ENCODE peak calls at places on chromosomes 1 and 21, in eight cellular contexts. B, I, U, S, N, W, G and Q are unnamed samples.

GRCh38 chr1:117664314-117664713 is 58.5 kb downstream of the TENT5C start:
- DNase-seq in N (peak), S (no peak), I (no peak), W (no peak), G (no peak), B (peak), U (no peak), Q (no peak)

GRCh38 chr1:180040034-180040433 is 85.4 kb downstream of the CEP350 start:
- DNase-seq in G (no peak), N (no peak), U (peak), I (no peak), S (no peak), W (no peak), B (no peak), Q (peak)

GRCh38 chr1:115679141-115679611 is 37.4 kb downstream of the VANGL1 start:
- DNase-seq in W (peak), B (no peak), G (no peak), S (no peak), U (peak), I (peak), N (no peak), Q (peak)

GRCh38 chr1:53084589-53084971 is 22.6 kb downstream of the PODN start:
- DNase-seq in S (no peak), U (no peak), G (no peak), W (peak), I (no peak), B (no peak), N (no peak), Q (no peak)

GRCh38 chr21:46264690-46265144 is 20.7 kb downstream of the MCM3AP start:
- DNase-seq in N (no peak), W (no peak), U (no peak), G (no peak), I (no peak), S (no peak), B (no peak), Q (no peak)

GRCh38 chr1:227437495-227438008 is 119.3 kb upstream of the CDC42BPA start:
- DNase-seq in I (no peak), U (peak), B (no peak), W (peak), S (no peak), G (no peak), N (no peak), Q (peak)

GRCh38 chr1:203081465-203082355 is 4.1 kb downstream of the MYOG start:
- DNase-seq in B (no peak), N (peak), U (no peak), G (no peak), I (no peak), W (no peak), S (no peak), Q (no peak)

GRCh38 chr21:31354604-31355443 is 10.8 kb upstream of the TIAM1 start:
- DNase-seq in S (peak), U (peak), I (no peak), B (peak), G (no peak), W (peak), N (peak), Q (peak)

GRCh38 chr21:27564684-27565280 is 597.9 kb upstream of the ADAMTS5 start:
- DNase-seq in B (no peak), U (peak), I (peak), G (no peak), W (peak), N (no peak), S (no peak), Q (peak)

GRCh38 chr1:12296623-12297022 is 66.8 kb downstream of the VPS13D start:
- DNase-seq in N (no peak), B (no peak), I (no peak), G (no peak), U (peak), W (peak), S (no peak), Q (peak)

GRCh38 chr21:42959754-42960153 is 14.6 kb upstream of the PKNOX1 start:
- DNase-seq in B (no peak), I (no peak), G (no peak), U (no peak), N (no peak), W (no peak), S (no peak), Q (no peak)

GRCh38 chr1:204230211-204230610 is 16.4 kb upstream of the GOLT1A start:
- DNase-seq in W (no peak), B (no peak), U (no peak), G (no peak), S (no peak), N (no peak), I (no peak), Q (no peak)

GRCh38 chr21:42830456-42831455 is 48.6 kb downstream of the WDR4 start:
- DNase-seq in I (no peak), W (no peak), S (no peak), G (peak), N (no peak), U (no peak), B (no peak), Q (no peak)

GRCh38 chr1:29444081-29444715 is 207.9 kb downstream of the PTPRU start:
- DNase-seq in G (no peak), W (no peak), B (no peak), N (no peak), S (no peak), I (no peak), U (no peak), Q (no peak)